ENCODE peak calls at places on chromosomes 13 and 19, in seven cellular contexts. O is fibroblast of pulmonary artery; U is tibial nerve; T is fibroblast of lung; Q is neural crest cell; W is GM12864; N is CD4-positive, alpha-beta T cell. J is an unnamed sample.

GRCh38 chr19:13089139-13089856 is 13.4 kb downstream of the LYL1 start:
- DNase-seq in O (no peak), U (no peak), T (no peak), Q (no peak), W (no peak), N (no peak), J (no peak)

GRCh38 chr19:53132231-53132991 is at the start of gene ZNF415:
- DNase-seq in O (peak), U (peak), T (peak), Q (peak), W (no peak), N (peak), J (peak)

GRCh38 chr19:2476451-2477140 is 669 bp downstream of the GADD45B start:
- DNase-seq in O (peak), U (no peak), T (peak), Q (no peak), W (no peak), N (peak), J (peak)

GRCh38 chr19:2457394-2458037 is 757 bp upstream of the LMNB2 start:
- DNase-seq in O (no peak), U (no peak), T (no peak), Q (no peak), W (no peak), N (no peak), J (no peak)

GRCh38 chr13:104809483-104809882 is 1726.0 kb downstream of the EFNB2 start:
- DNase-seq in O (peak), U (no peak), T (peak), Q (no peak), W (no peak), N (no peak), J (no peak)

GRCh38 chr19:48271531-48272151 is 1.8 kb downstream of the ZNF114 start:
- DNase-seq in O (peak), U (no peak), T (peak), Q (peak), W (no peak), N (no peak), J (peak)

GRCh38 chr19:6263306-6264076 is 16.3 kb downstream of the MLLT1 start:
- DNase-seq in O (no peak), U (no peak), T (no peak), Q (no peak), W (no peak), N (no peak), J (no peak)

GRCh38 chr19:47518139-47518538 is 3.3 kb upstream of the NAPA start:
- DNase-seq in O (no peak), U (no peak), T (peak), Q (no peak), W (peak), N (no peak), J (peak)

GRCh38 chr13:51966186-51966585 is 45.1 kb downstream of the ATP7B start:
- DNase-seq in O (no peak), U (no peak), T (no peak), Q (no peak), W (no peak), N (no peak), J (no peak)

GRCh38 chr19:49150106-49150943 is 4.9 kb downstream of the HRC start:
- DNase-seq in O (peak), U (peak), T (peak), Q (peak), W (no peak), N (peak), J (peak)

GRCh38 chr13:36353001-36353400 is 6.8 kb upstream of the SPART start:
- DNase-seq in O (peak), U (no peak), T (peak), Q (no peak), W (no peak), N (no peak), J (no peak)

GRCh38 chr19:23822735-23823134 is 64.0 kb upstream of the ZNF681 start:
- DNase-seq in O (no peak), U (no peak), T (no peak), Q (no peak), W (no peak), N (no peak), J (no peak)

GRCh38 chr19:23823952-23824389 is 65.3 kb upstream of the ZNF681 start:
- DNase-seq in O (no peak), U (no peak), T (peak), Q (no peak), W (peak), N (no peak), J (no peak)
- TF ChIP-seq CTCF in O (no peak), U (no peak), T (no peak), Q (peak), W (peak), N (no peak), J (no peak)

GRCh38 chr13:38641164-38641948 is 45.5 kb upstream of the FREM2 start:
- DNase-seq in O (peak), U (no peak), T (no peak), Q (no peak), W (no peak), N (no peak), J (no peak)
- TF ChIP-seq CTCF in O (peak), U (no peak), T (peak), Q (peak), W (no peak), N (no peak), J (no peak)

DNA sequence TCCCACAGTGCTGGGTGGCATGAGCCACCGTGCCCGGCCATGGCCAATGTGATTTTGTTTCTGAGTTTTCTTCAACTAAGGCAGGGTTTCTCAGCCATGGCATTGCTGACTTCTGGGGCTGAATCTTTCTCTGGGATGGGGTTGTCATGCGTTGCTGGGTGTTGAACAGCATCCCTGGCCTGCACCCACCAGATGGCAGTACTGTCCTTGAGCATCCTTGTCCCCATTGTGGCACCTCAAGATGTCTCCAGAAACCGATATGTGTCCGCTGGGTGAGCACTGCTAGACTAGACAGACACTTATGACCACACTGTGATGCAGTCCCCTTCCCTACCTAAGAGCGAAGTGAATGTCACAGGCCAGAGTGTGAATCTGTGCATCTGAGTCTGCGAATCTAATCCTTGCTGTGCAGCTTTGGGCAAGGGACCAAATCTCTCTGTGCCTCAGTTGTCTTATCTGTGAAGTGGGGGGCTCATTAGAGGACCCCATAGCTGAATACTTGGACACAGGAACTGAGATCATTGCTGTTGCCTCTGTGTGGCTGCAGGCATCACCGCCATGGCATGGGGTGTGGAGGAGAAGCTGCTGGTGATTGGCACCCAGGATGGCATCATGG is 50.3 kb upstream of the SIN3B start:
- DNase-seq in O (peak), U (peak), T (peak), Q (peak), W (peak), N (peak), J (peak)
- TF ChIP-seq CTCF in O (peak), U (peak), T (peak), Q (peak), W (peak), N (peak), J (peak)

DNA sequence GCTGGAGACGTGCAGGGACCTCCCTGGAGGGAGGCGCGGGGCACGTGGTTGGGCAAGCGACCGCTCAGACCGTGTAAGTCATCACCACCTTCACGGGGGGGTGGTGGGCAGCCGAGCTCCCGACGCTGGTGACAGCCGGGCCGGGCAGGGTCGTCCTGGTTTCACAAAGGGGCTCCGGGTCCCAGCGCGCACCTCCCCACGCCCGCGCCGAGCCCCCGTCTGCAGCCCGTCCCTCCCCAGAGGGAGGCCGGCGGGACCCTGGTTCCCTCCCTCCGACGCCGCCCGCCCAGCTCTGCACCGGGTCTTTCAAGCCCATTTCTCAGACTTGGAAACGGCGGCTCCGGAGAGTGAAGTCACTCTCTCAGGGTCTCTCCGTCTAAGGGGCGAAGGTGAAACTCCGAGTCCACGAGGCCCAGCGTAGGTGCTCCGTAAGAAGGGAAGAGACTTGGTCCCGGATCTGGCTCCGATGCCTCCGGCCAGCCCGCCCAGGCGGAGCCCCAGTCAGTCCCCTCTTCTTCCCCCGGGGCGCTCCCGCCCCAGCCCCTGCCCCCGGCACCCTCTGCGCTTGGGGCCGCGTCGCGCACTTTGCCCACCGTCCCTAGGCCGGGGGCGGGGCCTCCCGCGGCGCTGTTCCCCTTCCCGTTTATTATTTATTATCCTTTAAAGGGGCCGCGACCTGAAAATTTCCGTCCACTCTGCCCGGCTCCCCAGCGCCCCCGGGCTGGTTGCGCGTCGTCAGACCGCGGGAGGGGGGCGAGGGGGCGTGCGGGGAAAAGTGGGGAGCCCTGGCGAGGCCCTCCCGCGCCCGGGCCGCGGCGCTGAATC is 536 bp upstream of the ARID3A start:
- DNase-seq in O (peak), U (peak), T (peak), Q (peak), W (peak), N (peak), J (peak)
- TF ChIP-seq CTCF in O (no peak), U (peak), T (no peak), Q (no peak), W (no peak), N (no peak), J (no peak)

GRCh38 chr13:96000069-96000468 is 53.1 kb downstream of the UGGT2 start:
- DNase-seq in O (no peak), U (no peak), T (no peak), Q (no peak), W (no peak), N (no peak), J (no peak)

GRCh38 chr13:96003304-96003703 is 49.9 kb downstream of the UGGT2 start:
- DNase-seq in O (peak), U (no peak), T (peak), Q (no peak), W (no peak), N (no peak), J (no peak)
- TF ChIP-seq CTCF in O (peak), U (no peak), T (peak), Q (peak), W (no peak), N (no peak), J (no peak)

GRCh38 chr19:27673986-27674385 is 1539.0 kb downstream of the UQCRFS1 start:
- DNase-seq in O (no peak), U (no peak), T (no peak), Q (no peak), W (no peak), N (no peak), J (no peak)
- TF ChIP-seq CTCF in O (no peak), U (no peak), T (no peak), Q (no peak), W (no peak), N (no peak), J (no peak)

GRCh38 chr19:5038631-5039271 is 69.8 kb downstream of the KDM4B start:
- DNase-seq in O (peak), U (no peak), T (no peak), Q (no peak), W (no peak), N (no peak), J (no peak)
- TF ChIP-seq CTCF in O (peak), U (peak), T (peak), Q (peak), W (peak), N (no peak), J (peak)

GRCh38 chr13:48973845-48974431 is 1.8 kb upstream of the FNDC3A start:
- DNase-seq in O (no peak), U (no peak), T (no peak), Q (no peak), W (no peak), N (no peak), J (no peak)

GRCh38 chr13:48965736-48966135 is 10.0 kb upstream of the FNDC3A start:
- DNase-seq in O (no peak), U (no peak), T (no peak), Q (no peak), W (no peak), N (no peak), J (no peak)

GRCh38 chr13:48975101-48975925 is at the start of gene FNDC3A:
- DNase-seq in O (peak), U (peak), T (peak), Q (peak), W (no peak), N (peak), J (no peak)

DNA sequence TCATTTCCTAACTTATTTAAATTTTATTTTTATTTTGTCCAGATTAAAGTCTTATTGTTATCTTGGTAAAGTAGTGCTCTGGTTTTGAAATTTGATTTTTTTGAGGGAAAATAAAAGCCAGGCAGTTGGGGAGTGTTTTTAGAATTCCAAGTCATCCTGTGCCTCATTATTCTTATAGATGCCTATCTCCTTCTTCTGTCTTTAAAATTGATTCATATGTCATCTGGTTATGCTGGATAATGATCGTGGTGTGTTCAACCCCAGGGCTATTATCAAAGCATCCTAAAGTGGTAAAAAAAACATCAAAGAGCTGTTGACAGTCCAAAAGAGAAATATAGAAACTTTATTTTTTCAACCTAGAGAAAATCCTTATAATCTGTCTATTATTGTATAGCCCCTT is 6.0 kb upstream of the FNDC3A start:
- DNase-seq in O (no peak), U (no peak), T (no peak), Q (no peak), W (no peak), N (no peak), J (no peak)
- TF ChIP-seq CTCF in O (no peak), U (no peak), T (no peak), Q (no peak), W (no peak), N (no peak), J (no peak)

DNA sequence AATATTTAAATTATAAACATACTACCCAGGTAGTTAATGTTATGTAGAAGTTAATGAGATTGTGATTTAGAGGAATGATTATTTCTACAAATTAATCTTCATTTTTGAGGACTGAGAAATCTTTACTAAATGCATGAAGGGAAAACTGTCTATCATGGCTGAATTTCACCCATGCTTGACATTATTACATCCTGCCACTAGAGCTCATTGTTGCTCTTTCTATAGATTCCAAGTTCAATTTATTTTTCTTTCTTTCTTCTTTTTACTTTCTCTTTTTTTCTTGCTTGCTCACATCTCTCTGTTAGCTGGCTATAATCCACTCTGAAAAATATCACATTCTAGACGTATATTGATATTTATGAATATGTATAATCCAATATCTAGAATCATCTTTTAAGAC is 505.0 kb upstream of the KLHL1 start:
- DNase-seq in O (peak), U (no peak), T (no peak), Q (no peak), W (no peak), N (no peak), J (no peak)
- TF ChIP-seq CTCF in O (no peak), U (no peak), T (peak), Q (peak), W (peak), N (no peak), J (no peak)

GRCh38 chr19:57239982-57240310 is 486 bp upstream of the ZNF805 start:
- DNase-seq in O (no peak), U (no peak), T (no peak), Q (no peak), W (no peak), N (no peak), J (no peak)

GRCh38 chr19:57241181-57241580 is 749 bp downstream of the ZNF805 start:
- DNase-seq in O (peak), U (no peak), T (peak), Q (no peak), W (no peak), N (no peak), J (no peak)

GRCh38 chr19:57244513-57244912 is 4.1 kb downstream of the ZNF805 start:
- DNase-seq in O (no peak), U (no peak), T (no peak), Q (no peak), W (no peak), N (no peak), J (no peak)

GRCh38 chr19:57242821-57243220 is 2.4 kb downstream of the ZNF805 start:
- DNase-seq in O (no peak), U (no peak), T (no peak), Q (no peak), W (no peak), N (no peak), J (no peak)

DNA sequence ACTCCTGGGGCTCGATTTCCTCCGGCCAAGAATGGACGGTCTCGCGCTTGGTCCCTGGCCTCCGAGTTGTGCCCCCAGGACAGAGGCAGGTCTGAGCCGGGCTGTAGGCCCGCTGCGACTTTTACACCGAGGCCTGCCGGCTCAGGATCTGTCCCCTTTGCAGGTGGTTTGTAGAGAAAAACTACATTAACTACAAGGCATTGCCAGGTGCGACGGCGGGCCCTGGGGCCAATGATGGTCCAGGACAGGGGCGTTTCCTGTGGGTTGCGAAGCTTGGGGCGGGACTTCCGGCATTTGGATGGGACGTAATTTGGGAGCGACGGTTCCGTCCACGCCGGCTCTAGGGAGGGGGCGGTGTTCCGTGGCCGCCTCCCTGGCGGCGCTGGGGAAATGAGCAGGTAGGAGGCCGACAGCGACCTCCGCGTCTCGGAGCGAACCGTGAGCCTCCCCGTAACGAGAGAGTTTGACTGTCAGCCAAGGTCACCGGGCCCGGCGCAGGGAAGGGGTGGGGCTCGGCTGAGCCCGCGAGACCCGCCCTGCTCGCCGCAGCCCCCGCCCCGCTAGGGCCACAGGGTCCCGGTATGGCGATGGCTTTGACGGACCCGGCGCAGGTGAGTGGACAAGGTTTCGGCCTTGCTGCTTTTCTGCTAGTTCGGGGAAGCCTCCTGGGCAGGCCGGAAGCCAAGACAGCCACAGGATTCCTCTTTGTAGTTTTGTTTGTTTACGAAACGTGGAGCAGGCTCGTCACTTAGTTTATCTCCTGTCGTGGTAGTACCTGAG is at the start of gene ZNF805:
- DNase-seq in O (peak), U (peak), T (peak), Q (peak), W (peak), N (peak), J (peak)
- TF ChIP-seq CTCF in O (no peak), U (peak), T (no peak), Q (peak), W (no peak), N (no peak), J (no peak)

J was measured in GM13976.